ENCODE peak calls at places on chromosome 2, in eight cellular contexts. H is CD8-positive, alpha-beta T cell; D is PC-9; B is Caco-2; M is OCI-LY7; S is cardiac muscle cell; Y is stomach; T is heart left ventricle. G is an unnamed sample. For H3K4me1, the result is how much of the 10 kb centered on the place peaks cover.

GRCh38 chr2:144596074-144596871 is 76.4 kb upstream of the ZEB2 start:
- DNase-seq in B (no peak), H (no peak), T (no peak), D (peak), Y (no peak), S (peak), M (peak), G (peak)

GRCh38 chr2:158142165-158142564 is 40.5 kb downstream of the UPP2 start:
- DNase-seq in Y (no peak), D (no peak), H (no peak), B (no peak), T (no peak), S (no peak), M (no peak), G (no peak)

GRCh38 chr2:145760781-145761649 is 1241.1 kb upstream of the ZEB2 start:
- DNase-seq in T (no peak), M (no peak), B (no peak), D (peak), H (no peak), Y (no peak), S (peak), G (no peak)

GRCh38 chr2:1628893-1629292 is 115.4 kb downstream of the PXDN start:
- DNase-seq in D (no peak), M (no peak), S (peak), Y (peak), T (no peak), H (no peak), B (no peak), G (no peak)

GRCh38 chr2:238874330-238875050 is 26.6 kb downstream of the TWIST2 start:
- DNase-seq in D (no peak), S (no peak), H (no peak), Y (no peak), B (no peak), T (no peak), M (no peak), G (no peak)

GRCh38 chr2:189347540-189347939 is 93.7 kb upstream of the WDR75 start:
- DNase-seq in B (peak), M (no peak), D (peak), S (peak), T (no peak), Y (no peak), H (no peak), G (peak)

GRCh38 chr2:30721241-30721640 is 86.0 kb downstream of the CAPN13 start:
- DNase-seq in Y (peak), T (no peak), M (no peak), S (no peak), D (no peak), H (no peak), B (no peak), G (no peak)

GRCh38 chr2:205929445-205930027 is 156.4 kb downstream of the INO80D start:
- DNase-seq in Y (peak), S (no peak), D (no peak), T (no peak), H (no peak), M (no peak), B (peak), G (no peak)

GRCh38 chr2:234949762-234950434 is 1.9 kb upstream of the SH3BP4 start:
- DNase-seq in Y (no peak), T (no peak), S (peak), M (no peak), H (no peak), B (no peak), D (no peak), G (no peak)

DNA sequence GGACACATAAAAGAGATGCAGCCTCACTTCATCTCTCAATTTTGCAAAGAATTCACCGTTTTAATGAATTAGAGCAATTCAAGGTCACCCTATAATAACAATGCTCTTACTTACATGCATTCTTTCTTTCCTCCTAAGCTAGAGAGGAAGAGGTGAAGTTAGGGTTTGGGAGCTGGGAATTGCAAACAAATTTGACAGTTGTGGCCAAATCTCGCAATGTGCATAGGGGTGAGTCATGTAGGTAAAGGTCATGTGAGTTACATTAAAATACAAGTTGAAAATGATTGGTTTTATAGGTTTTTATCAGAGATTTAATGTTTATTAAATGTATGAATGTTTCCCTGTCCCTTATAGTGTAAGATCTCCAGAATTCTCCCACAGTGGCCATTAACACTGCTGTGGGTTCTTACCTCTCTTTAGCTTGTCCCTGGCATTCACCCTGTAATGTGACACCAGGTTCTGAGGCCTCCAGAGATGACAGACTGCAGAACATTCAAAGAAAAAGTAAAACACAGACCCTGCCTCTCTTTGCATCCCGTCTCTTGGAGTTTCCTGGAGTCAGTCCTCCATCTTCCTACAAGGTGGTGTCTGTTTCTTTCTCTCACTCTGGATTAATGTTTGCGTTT is 53.7 kb upstream of the LGALSL start:
- DNase-seq in S (peak), T (no peak), Y (no peak), D (peak), M (no peak), B (no peak), H (no peak), G (no peak)
- H3K4me1 ChIP-seq in S (under half), T (under half), Y (under half), D (half or more), M (under half), B (under half), H (under half), G (under half)

GRCh38 chr2:64641585-64641984 is 12.1 kb downstream of the SERTAD2 start:
- DNase-seq in B (no peak), H (no peak), D (no peak), S (no peak), Y (no peak), T (no peak), M (no peak), G (no peak)
- H3K4me1 ChIP-seq in B (under half), H (half or more), D (half or more), S (under half), Y (under half), T (under half), M (half or more), G (half or more)

GRCh38 chr2:128596453-128597430 is 278.1 kb upstream of the HS6ST1 start:
- DNase-seq in H (no peak), M (no peak), D (no peak), B (peak), T (no peak), Y (peak), S (no peak), G (no peak)
- H3K4me1 ChIP-seq in H (under half), M (under half), D (under half), B (under half), T (under half), Y (under half), S (under half), G (under half)

DNA sequence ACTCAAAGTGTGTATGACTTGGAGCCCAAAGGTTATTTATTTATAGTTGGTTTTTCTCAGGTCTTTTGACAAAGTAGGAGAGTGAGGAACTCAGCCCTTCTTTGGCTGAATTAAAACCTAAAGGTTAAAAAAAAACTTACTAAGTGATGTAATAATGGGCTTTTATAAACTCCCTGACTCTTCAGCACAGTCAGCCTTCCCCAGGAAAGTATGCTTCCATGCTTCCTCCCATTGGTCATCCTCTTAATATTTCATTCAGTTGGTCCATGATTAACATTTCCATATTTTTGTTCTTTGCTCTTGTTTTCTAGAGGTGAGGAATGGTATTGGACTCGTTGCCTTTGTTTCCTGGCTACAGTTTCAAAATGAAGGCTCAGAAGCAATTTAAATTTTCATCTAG is 7.2 kb downstream of the ARPC2 start:
- DNase-seq in D (no peak), M (no peak), Y (no peak), T (no peak), H (no peak), S (no peak), B (no peak), G (no peak)
- H3K4me1 ChIP-seq in D (under half), M (half or more), Y (half or more), T (under half), H (half or more), S (under half), B (under half), G (half or more)

DNA sequence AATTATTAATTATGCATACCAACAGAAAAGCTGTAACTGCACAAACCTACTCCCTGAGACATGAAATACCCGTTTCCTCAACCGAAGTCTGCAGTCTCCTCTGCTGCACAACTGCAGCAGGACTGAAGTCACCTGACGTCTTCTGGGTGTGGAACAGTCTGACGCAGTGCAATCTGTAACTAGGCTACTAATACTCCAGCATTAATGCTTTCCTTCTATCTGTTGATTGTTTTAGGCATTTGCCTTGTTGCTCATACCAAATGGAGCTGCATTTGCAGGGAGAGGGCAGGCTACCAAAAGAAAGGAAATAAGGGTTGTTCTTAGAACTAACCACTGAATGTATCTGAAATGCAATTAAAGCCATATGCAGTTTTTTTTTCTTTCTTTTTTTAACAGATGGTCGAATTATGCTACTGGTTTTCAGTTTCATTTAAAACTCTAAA is 40.1 kb downstream of the RTN4 start:
- DNase-seq in H (peak), T (no peak), D (no peak), M (peak), B (no peak), S (peak), Y (peak), G (peak)
- H3K4me1 ChIP-seq in H (half or more), T (under half), D (half or more), M (under half), B (half or more), S (half or more), Y (half or more), G (half or more)

GRCh38 chr2:108571262-108571661 is 37.0 kb downstream of the LIMS1 start:
- DNase-seq in Y (no peak), S (no peak), B (no peak), D (no peak), T (no peak), M (no peak), H (no peak), G (no peak)
- H3K4me1 ChIP-seq in Y (under half), S (under half), B (under half), D (under half), T (under half), M (under half), H (under half), G (under half)

GRCh38 chr2:45964226-45964841 is 312.9 kb downstream of the PRKCE start:
- DNase-seq in D (peak), S (peak), T (peak), H (no peak), B (no peak), M (no peak), Y (peak), G (no peak)
- H3K4me1 ChIP-seq in D (half or more), S (under half), T (under half), H (under half), B (under half), M (under half), Y (under half), G (under half)